ENCODE peak calls at places on chromosomes 5 and 9, in five cellular contexts. O, P, K, D and G are unnamed samples.

GRCh38 chr9:38018964-38019602 is 49.9 kb downstream of the SHB start:
- DNase-seq in D (peak; percentile 79), O (no peak), P (no peak), K (peak; percentile 63), G (peak; percentile 48)

GRCh38 chr9:121353246-121353975 is 16.6 kb downstream of the STOM start:
- DNase-seq in P (no peak), K (no peak), D (no peak), O (no peak), G (no peak)

GRCh38 chr5:52895572-52896296 is 93.4 kb upstream of the ITGA2 start:
- DNase-seq in O (no peak), K (no peak), P (no peak), D (peak; percentile 26), G (no peak)

GRCh38 chr5:27328480-27328879 is 290.1 kb upstream of the CDH9 start:
- DNase-seq in O (no peak), D (peak; percentile 75), P (no peak), K (no peak), G (no peak)

GRCh38 chr5:127875235-127876021 is 172.2 kb downstream of the CCDC192 start:
- DNase-seq in D (peak; percentile 84), O (peak; percentile 57), P (no peak), K (peak; percentile 27), G (peak; percentile 39)

GRCh38 chr5:38258037-38258318 is 381 bp upstream of the EGFLAM start:
- DNase-seq in D (no peak), P (peak; percentile 25), K (no peak), O (no peak), G (no peak)

GRCh38 chr9:28926311-28926710 is 1353.0 kb upstream of the C9orf72 start:
- DNase-seq in D (no peak), P (no peak), K (no peak), O (no peak), G (no peak)

GRCh38 chr5:109649371-109649770 is 40.4 kb upstream of the MAN2A1 start:
- DNase-seq in O (no peak), K (no peak), P (no peak), D (no peak), G (no peak)

GRCh38 chr5:74279244-74279643 is 361.3 kb downstream of the ENC1 start:
- DNase-seq in K (no peak), O (no peak), P (no peak), D (peak; percentile 25), G (no peak)

GRCh38 chr5:138985256-138985655 is 110.1 kb upstream of the LRRTM2 start:
- DNase-seq in P (no peak), O (no peak), D (peak; percentile 11), K (no peak), G (no peak)

GRCh38 chr9:131276891-131277672 is 772 bp upstream of the FAM78A start:
- DNase-seq in D (no peak), O (no peak), K (no peak), P (no peak), G (no peak)

GRCh38 chr9:121779381-121780117 is 128.1 kb downstream of the DAB2IP start:
- DNase-seq in K (no peak), O (peak; percentile 11), D (no peak), P (peak; percentile 17), G (no peak)

GRCh38 chr5:145762833-145763232 is 72.3 kb downstream of the PRELID2 start:
- DNase-seq in O (no peak), P (no peak), D (no peak), K (no peak), G (no peak)

GRCh38 chr5:132065351-132065937 is 5.0 kb downstream of the IL3 start:
- DNase-seq in K (no peak), O (peak; percentile 50), D (peak; percentile 79), P (no peak), G (peak; percentile 45)

GRCh38 chr5:124199902-124200301 is 546.5 kb downstream of the ZNF608 start:
- DNase-seq in D (no peak), O (no peak), K (no peak), P (no peak), G (no peak)

GRCh38 chr5:40082313-40082712 is 597.4 kb upstream of the PTGER4 start:
- DNase-seq in O (no peak), K (no peak), P (no peak), D (no peak), G (no peak)

GRCh38 chr5:9265391-9266287 is 280.2 kb downstream of the SEMA5A start:
- DNase-seq in O (no peak), K (peak; percentile 28), P (no peak), D (peak; percentile 77), G (peak; percentile 79)

GRCh38 chr9:130325921-130326320 is 60.4 kb downstream of the HMCN2 start:
- DNase-seq in K (no peak), P (no peak), O (no peak), D (no peak), G (no peak)

GRCh38 chr9:133597316-133597957 is 11.8 kb downstream of the FAM163B start:
- DNase-seq in K (no peak), O (no peak), D (peak; percentile 27), P (no peak), G (no peak)

GRCh38 chr5:94175912-94176311 is 434.5 kb upstream of the POU5F2 start:
- DNase-seq in K (no peak), O (no peak), P (no peak), D (no peak), G (no peak)

GRCh38 chr9:113376634-113377531 is at the start of gene HDHD3:
- DNase-seq in K (peak; percentile 88), O (peak; percentile 93), P (peak; percentile 84), D (peak; percentile 79), G (peak; percentile 87)

GRCh38 chr5:133878236-133878555 is 90.2 kb downstream of the C5orf15 start:
- DNase-seq in K (no peak), D (no peak), P (no peak), O (no peak), G (no peak)

GRCh38 chr5:153982206-153982605 is 56.5 kb downstream of the FAM114A2 start:
- DNase-seq in O (no peak), P (no peak), D (no peak), K (no peak), G (no peak)

GRCh38 chr9:127035423-127035822 is 87.0 kb downstream of the ANGPTL2 start:
- DNase-seq in O (peak; percentile 32), P (peak; percentile 93), D (peak; percentile 96), K (no peak), G (no peak)

GRCh38 chr5:6355294-6355693 is 23.1 kb downstream of the MED10 start:
- DNase-seq in P (no peak), O (no peak), K (no peak), D (no peak), G (no peak)

GRCh38 chr5:57862471-57863282 is 380.1 kb upstream of the ACTBL2 start:
- DNase-seq in K (peak; percentile 82), P (no peak), D (peak; percentile 74), O (no peak), G (no peak)

GRCh38 chr9:127805620-127806019 is 2.9 kb downstream of the FPGS start:
- DNase-seq in D (peak; percentile 42), P (peak; percentile 56), K (no peak), O (peak; percentile 54), G (no peak)

GRCh38 chr5:151005187-151005974 is 15.0 kb upstream of the GPX3 start:
- DNase-seq in O (peak; percentile 38), P (peak; percentile 85), D (peak; percentile 31), K (no peak), G (peak; percentile 45)

GRCh38 chr5:73328665-73329064 is 119.9 kb downstream of the FOXD1 start:
- DNase-seq in O (no peak), D (no peak), K (no peak), P (no peak), G (no peak)

DNA sequence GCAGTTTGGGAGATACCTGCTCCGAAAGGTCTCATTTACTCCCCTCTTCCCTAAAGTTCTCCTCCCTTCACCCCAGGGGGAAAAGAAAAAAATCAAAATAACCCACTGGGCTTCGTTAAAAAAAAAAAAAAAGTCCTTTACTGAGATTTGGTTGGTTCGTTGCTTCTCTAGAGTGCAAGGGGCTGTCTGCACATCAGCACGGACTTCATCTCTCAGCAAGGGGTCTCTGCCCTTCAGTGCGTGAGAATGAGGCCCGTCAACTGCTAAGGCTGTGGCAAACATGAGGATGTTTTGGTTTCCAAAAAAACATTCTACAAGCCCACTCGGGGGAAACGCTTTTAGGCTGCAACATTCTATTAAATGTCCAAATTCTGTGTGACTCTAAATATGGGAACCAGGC is 10.0 kb downstream of the BARHL1 start:
- DNase-seq in O (no peak), D (no peak), P (no peak), K (no peak), G (no peak)
- TF ChIP-seq CTCF in O (no peak), D (no peak), P (no peak), K (no peak), G (no peak)

GRCh38 chr9:91157891-91158660 is 203.6 kb downstream of the AUH start:
- DNase-seq in P (no peak), D (no peak), O (no peak), K (no peak), G (no peak)
- H3K4me1 ChIP-seq in P (no peaks in the 10 kb centered on the region), D (peaks cover 11% of the 10 kb centered on the region), O (peaks cover 8% of the 10 kb centered on the region), K (no peaks in the 10 kb centered on the region), G (peaks cover 4% of the 10 kb centered on the region)

GRCh38 chr9:88992556-88992955 is 1.3 kb downstream of the S1PR3 start:
- DNase-seq in D (no peak), P (no peak), O (no peak), K (no peak), G (no peak)
- H3K4me3 ChIP-seq in D (peak overlapping the region; percentile 74), P (peak overlapping the region; percentile 56), O (peak overlapping the region; percentile 38), K (peak overlapping the region; percentile 64), G (no peak overlapping the region)

GRCh38 chr5:32585446-32586250 is at the start of gene SUB1:
- DNase-seq in O (peak; percentile 95), D (peak; percentile 94), K (peak; percentile 85), P (peak; percentile 94), G (peak; percentile 94)
- TF ChIP-seq CTCF in O (no peak), D (no peak), K (peak; percentile 3), P (no peak), G (no peak)

GRCh38 chr5:79886940-79887339 is 104.1 kb downstream of the MTX3 start:
- DNase-seq in K (no peak), O (no peak), D (no peak), P (no peak), G (no peak)
- H3K4me1 ChIP-seq in K (no peaks in the 10 kb centered on the region), O (no peaks in the 10 kb centered on the region), D (no peaks in the 10 kb centered on the region), P (no peaks in the 10 kb centered on the region), G (no peaks in the 10 kb centered on the region)

GRCh38 chr5:155726267-155726666 is 600.7 kb upstream of the SGCD start:
- DNase-seq in P (peak; percentile 19), K (no peak), O (no peak), D (peak; percentile 5), G (peak; percentile 39)

GRCh38 chr5:155727512-155728145 is 599.3 kb upstream of the SGCD start:
- DNase-seq in O (no peak), K (no peak), D (no peak), P (no peak), G (peak; percentile 1)

GRCh38 chr5:155729684-155730059 is 597.3 kb upstream of the SGCD start:
- DNase-seq in P (peak; percentile 16), O (no peak), D (peak; percentile 2), K (no peak), G (peak; percentile 56)

GRCh38 chr5:155728857-155729683 is 597.9 kb upstream of the SGCD start:
- DNase-seq in D (no peak), K (no peak), O (no peak), P (no peak), G (no peak)

GRCh38 chr5:155728146-155728856 is 598.7 kb upstream of the SGCD start:
- DNase-seq in O (peak; percentile 52), K (peak; percentile 54), D (peak; percentile 50), P (peak; percentile 39), G (peak; percentile 62)
- H3K4me3 ChIP-seq in O (peak overlapping the region; percentile 26), K (peak overlapping the region; percentile 42), D (peak overlapping the region; percentile 31), P (peak overlapping the region; percentile 19), G (peak overlapping the region; percentile 7)